ENCODE peak calls at places on chromosomes 1 and 21, in nine cellular contexts. X is naive thymus-derived CD8-positive, alpha-beta T cell; K is adrenal gland; U is T follicular helper cell; Q is colonic mucosa; V is PC-9; Y is epithelial cell of proximal tubule; H is RCC 7860; E is MCF 10A. J is an unnamed sample.

GRCh38 chr1:21060523-21060922 is 116.2 kb downstream of the EIF4G3 start:
- DNase-seq in X (no peak), K (no peak), U (no peak), Q (no peak), V (no peak), Y (no peak), H (no peak), E (no peak), J (no peak)

GRCh38 chr1:157367870-157368269 is 184.4 kb downstream of the FCRL5 start:
- DNase-seq in X (no peak), K (no peak), U (no peak), Q (no peak), V (no peak), Y (no peak), H (no peak), E (no peak), J (no peak)

GRCh38 chr1:245788269-245788668 is 633.5 kb downstream of the KIF26B start:
- DNase-seq in X (no peak), K (no peak), U (no peak), Q (no peak), V (no peak), Y (peak), H (peak), E (peak), J (no peak)

GRCh38 chr1:163668472-163668871 is 346.7 kb downstream of the NUF2 start:
- DNase-seq in X (no peak), K (no peak), U (no peak), Q (no peak), V (no peak), Y (no peak), H (no peak), E (peak), J (no peak)

GRCh38 chr1:175889044-175889443 is 145.6 kb upstream of the TNR start:
- DNase-seq in X (no peak), K (no peak), U (no peak), Q (no peak), V (no peak), Y (no peak), H (no peak), E (no peak), J (no peak)

GRCh38 chr1:36771222-36771621 is 263.1 kb downstream of the GRIK3 start:
- DNase-seq in X (no peak), K (no peak), U (no peak), Q (no peak), V (no peak), Y (no peak), H (no peak), E (no peak), J (no peak)

GRCh38 chr1:15290382-15290781 is 43.4 kb downstream of the FHAD1 start:
- DNase-seq in X (no peak), K (no peak), U (no peak), Q (no peak), V (no peak), Y (no peak), H (peak), E (peak), J (no peak)

GRCh38 chr1:13730751-13731482 is 30.9 kb downstream of the PRDM2 start:
- DNase-seq in X (peak), K (no peak), U (peak), Q (peak), V (no peak), Y (no peak), H (no peak), E (no peak), J (no peak)

GRCh38 chr1:71351438-71351837 is 270.6 kb upstream of the ZRANB2 start:
- DNase-seq in X (no peak), K (no peak), U (no peak), Q (no peak), V (no peak), Y (no peak), H (no peak), E (peak), J (no peak)

GRCh38 chr1:86992790-86993189 is 78.4 kb downstream of the HS2ST1 start:
- DNase-seq in X (no peak), K (no peak), U (no peak), Q (no peak), V (peak), Y (no peak), H (no peak), E (no peak), J (no peak)

GRCh38 chr1:110555807-110556470 is 37.0 kb upstream of the KCNA10 start:
- DNase-seq in X (no peak), K (peak), U (no peak), Q (no peak), V (no peak), Y (no peak), H (no peak), E (peak), J (no peak)

GRCh38 chr1:172273668-172274396 is 146.7 kb upstream of the C1orf105 start:
- DNase-seq in X (no peak), K (no peak), U (no peak), Q (no peak), V (no peak), Y (no peak), H (no peak), E (peak), J (no peak)

GRCh38 chr1:84750110-84750509 is 59.8 kb upstream of the SSX2IP start:
- DNase-seq in X (no peak), K (no peak), U (no peak), Q (no peak), V (no peak), Y (no peak), H (no peak), E (peak), J (no peak)

GRCh38 chr1:110873856-110874255 is 908 bp downstream of the CD53 start:
- DNase-seq in X (no peak), K (no peak), U (no peak), Q (no peak), V (no peak), Y (no peak), H (no peak), E (no peak), J (no peak)

GRCh38 chr21:40383951-40384350 is 463.0 kb downstream of the DSCAM start:
- DNase-seq in X (no peak), K (no peak), U (no peak), Q (no peak), V (no peak), Y (no peak), H (no peak), E (no peak), J (no peak)

GRCh38 chr1:168470821-168471473 is 72.8 kb downstream of the XCL2 start:
- DNase-seq in X (no peak), K (no peak), U (no peak), Q (no peak), V (peak), Y (peak), H (peak), E (peak), J (no peak)

GRCh38 chr1:158077366-158078256 is 84.2 kb downstream of the KIRREL1 start:
- DNase-seq in X (no peak), K (no peak), U (no peak), Q (no peak), V (no peak), Y (no peak), H (no peak), E (no peak), J (no peak)

GRCh38 chr21:34887729-34888568 is 161.2 kb downstream of the RUNX1 start:
- DNase-seq in X (peak), K (peak), U (peak), Q (peak), V (peak), Y (peak), H (peak), E (peak), J (peak)

GRCh38 chr1:41370225-41370624 is 9.0 kb downstream of the FOXO6 start:
- DNase-seq in X (no peak), K (no peak), U (no peak), Q (no peak), V (no peak), Y (no peak), H (no peak), E (no peak), J (no peak)

GRCh38 chr1:51070640-51071039 is 31.4 kb upstream of the C1orf185 start:
- DNase-seq in X (no peak), K (no peak), U (no peak), Q (no peak), V (peak), Y (no peak), H (peak), E (no peak), J (no peak)

GRCh38 chr21:34986561-34987533 is 62.3 kb downstream of the RUNX1 start:
- DNase-seq in X (peak), K (no peak), U (peak), Q (no peak), V (no peak), Y (no peak), H (peak), E (no peak), J (no peak)

GRCh38 chr1:109369167-109369746 is 28.5 kb downstream of the SORT1 start:
- DNase-seq in X (no peak), K (no peak), U (no peak), Q (no peak), V (no peak), Y (no peak), H (no peak), E (no peak), J (no peak)

GRCh38 chr1:226185153-226186036 is 1.1 kb downstream of the ACBD3 start:
- DNase-seq in X (no peak), K (no peak), U (no peak), Q (no peak), V (no peak), Y (no peak), H (no peak), E (peak), J (no peak)

GRCh38 chr1:52045236-52045635 is 9.8 kb downstream of the TXNDC12 start:
- DNase-seq in X (no peak), K (no peak), U (no peak), Q (no peak), V (no peak), Y (no peak), H (no peak), E (no peak), J (no peak)

GRCh38 chr1:27488523-27489138 is 1.3 kb downstream of the WASF2 start:
- DNase-seq in X (no peak), K (no peak), U (no peak), Q (peak), V (no peak), Y (no peak), H (peak), E (no peak), J (no peak)

GRCh38 chr1:24868016-24868875 is 61.8 kb downstream of the RUNX3 start:
- DNase-seq in X (no peak), K (peak), U (no peak), Q (peak), V (no peak), Y (no peak), H (no peak), E (no peak), J (no peak)

GRCh38 chr1:104073463-104073902 is 323.8 kb downstream of the AMY1C start:
- DNase-seq in X (no peak), K (no peak), U (no peak), Q (no peak), V (no peak), Y (no peak), H (no peak), E (no peak), J (no peak)

GRCh38 chr21:31386006-31386405 is 41.9 kb upstream of the TIAM1 start:
- DNase-seq in X (no peak), K (no peak), U (no peak), Q (no peak), V (no peak), Y (no peak), H (no peak), E (no peak), J (no peak)

GRCh38 chr1:202165942-202166843 is 5.8 kb upstream of the PTPN7 start:
- DNase-seq in X (no peak), K (no peak), U (no peak), Q (no peak), V (no peak), Y (no peak), H (no peak), E (no peak), J (no peak)

GRCh38 chr1:31633117-31633516 is 11.6 kb downstream of the PEF1 start:
- DNase-seq in X (no peak), K (no peak), U (no peak), Q (peak), V (peak), Y (no peak), H (no peak), E (peak), J (no peak)

GRCh38 chr1:230429072-230429735 is 3.1 kb upstream of the PGBD5 start:
- DNase-seq in X (no peak), K (no peak), U (no peak), Q (no peak), V (no peak), Y (no peak), H (no peak), E (no peak), J (no peak)

GRCh38 chr1:224624432-224624831 is 8.3 kb downstream of the CNIH3 start:
- DNase-seq in X (no peak), K (no peak), U (no peak), Q (no peak), V (no peak), Y (no peak), H (no peak), E (no peak), J (no peak)

GRCh38 chr1:151124763-151125403 is 21.5 kb downstream of the SEMA6C start:
- DNase-seq in X (no peak), K (no peak), U (no peak), Q (no peak), V (no peak), Y (no peak), H (no peak), E (no peak), J (no peak)

GRCh38 chr1:64043976-64044375 is 159.4 kb upstream of the UBE2U start:
- DNase-seq in X (no peak), K (no peak), U (no peak), Q (no peak), V (no peak), Y (no peak), H (no peak), E (peak), J (no peak)

GRCh38 chr1:205268846-205269680 is 41.3 kb downstream of the TMCC2 start:
- DNase-seq in X (no peak), K (no peak), U (no peak), Q (no peak), V (no peak), Y (no peak), H (no peak), E (no peak), J (no peak)

GRCh38 chr1:112718691-112719418 is 3.7 kb upstream of the PPM1J start:
- DNase-seq in X (peak), K (peak), U (peak), Q (peak), V (peak), Y (no peak), H (peak), E (peak), J (peak)

GRCh38 chr1:22930235-22930912 is 42.3 kb downstream of the LACTBL1 start:
- DNase-seq in X (no peak), K (peak), U (no peak), Q (peak), V (no peak), Y (no peak), H (no peak), E (peak), J (peak)

GRCh38 chr1:157415661-157416060 is 136.7 kb downstream of the FCRL5 start:
- DNase-seq in X (no peak), K (no peak), U (no peak), Q (no peak), V (no peak), Y (no peak), H (no peak), E (peak), J (no peak)

GRCh38 chr1:190129367-190129766 is 348.3 kb downstream of the BRINP3 start:
- DNase-seq in X (no peak), K (no peak), U (no peak), Q (no peak), V (no peak), Y (no peak), H (no peak), E (no peak), J (no peak)

GRCh38 chr21:34280389-34280795 is 83.4 kb upstream of the KCNE2 start:
- DNase-seq in X (no peak), K (no peak), U (no peak), Q (peak), V (no peak), Y (no peak), H (no peak), E (peak), J (no peak)

J was measured in progenitor cell of endocrine pancreas.